ENCODE peak calls at places on chromosomes 1 and 21, in four cellular contexts. One of them, this sample, is unnamed.

GRCh38 chr1:108057536-108057935 is 92.6 kb upstream of the VAV3 start:
- DNase-seq in HFFc6: no peak
- DNase-seq in body of pancreas: peak
- DNase-seq in AG10803: no peak
- DNase-seq in this sample: peak

GRCh38 chr1:31063636-31064035 is 1.9 kb downstream of the PUM1 start:
- DNase-seq in HFFc6: no peak
- DNase-seq in body of pancreas: no peak
- DNase-seq in AG10803: no peak
- DNase-seq in this sample: no peak

GRCh38 chr1:111967886-111968285 is 21.6 kb downstream of the KCND3 start:
- DNase-seq in HFFc6: no peak
- DNase-seq in body of pancreas: no peak
- DNase-seq in AG10803: no peak
- DNase-seq in this sample: no peak

GRCh38 chr1:51919684-51920083 is 41.2 kb upstream of the NRDC start:
- DNase-seq in HFFc6: no peak
- DNase-seq in body of pancreas: no peak
- DNase-seq in AG10803: no peak
- DNase-seq in this sample: no peak

GRCh38 chr1:42172394-42173133 is 8.0 kb upstream of the GUCA2A start:
- DNase-seq in HFFc6: no peak
- DNase-seq in body of pancreas: peak
- DNase-seq in AG10803: peak
- DNase-seq in this sample: no peak

GRCh38 chr1:116496380-116496779 is 74.4 kb downstream of the CD58 start:
- DNase-seq in HFFc6: no peak
- DNase-seq in body of pancreas: peak
- DNase-seq in AG10803: peak
- DNase-seq in this sample: no peak

GRCh38 chr1:241142493-241142892 is 214.5 kb downstream of the RGS7 start:
- DNase-seq in HFFc6: no peak
- DNase-seq in body of pancreas: no peak
- DNase-seq in AG10803: no peak
- DNase-seq in this sample: no peak

GRCh38 chr1:224271106-224271505 is 58.9 kb downstream of the NVL start:
- DNase-seq in HFFc6: no peak
- DNase-seq in body of pancreas: no peak
- DNase-seq in AG10803: no peak
- DNase-seq in this sample: no peak

GRCh38 chr1:180501865-180502360 is 464 bp downstream of the ACBD6 start:
- DNase-seq in HFFc6: peak
- DNase-seq in body of pancreas: peak
- DNase-seq in AG10803: no peak
- DNase-seq in this sample: no peak

GRCh38 chr1:202213361-202214088 is 19.9 kb downstream of the LGR6 start:
- DNase-seq in HFFc6: no peak
- DNase-seq in body of pancreas: no peak
- DNase-seq in AG10803: no peak
- DNase-seq in this sample: no peak
- TF ChIP-seq CTCF in HFFc6: peak
- TF ChIP-seq CTCF in body of pancreas: no peak
- TF ChIP-seq CTCF in AG10803: no peak
- TF ChIP-seq CTCF in this sample: no peak

DNA sequence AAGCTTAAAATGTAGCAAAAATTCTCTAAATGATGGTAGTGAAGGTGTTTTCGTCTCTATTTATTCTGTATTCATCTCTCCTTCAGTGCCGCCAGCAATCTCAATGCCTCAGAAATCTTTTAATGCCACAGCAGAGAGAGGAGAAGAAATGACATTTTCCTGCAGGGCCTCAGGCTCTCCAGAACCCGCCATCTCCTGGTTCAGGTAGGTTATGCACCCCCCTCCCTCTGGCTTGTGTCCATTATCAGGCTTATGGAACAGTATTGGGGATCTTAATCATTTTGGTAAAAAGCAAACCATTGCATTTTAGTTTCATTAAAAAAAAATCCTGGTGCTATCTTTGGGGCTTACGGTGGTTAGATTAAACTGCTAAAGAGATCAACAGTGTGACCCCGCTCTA is 326.1 kb downstream of the NCAM2 start:
- DNase-seq in HFFc6: no peak
- DNase-seq in body of pancreas: no peak
- DNase-seq in AG10803: no peak
- DNase-seq in this sample: no peak
- TF ChIP-seq CTCF in HFFc6: peak
- TF ChIP-seq CTCF in body of pancreas: no peak
- TF ChIP-seq CTCF in AG10803: no peak
- TF ChIP-seq CTCF in this sample: no peak

GRCh38 chr1:47843059-47843458 is 154.1 kb downstream of the TRABD2B start:
- DNase-seq in HFFc6: no peak
- DNase-seq in body of pancreas: no peak
- DNase-seq in AG10803: no peak
- DNase-seq in this sample: no peak

GRCh38 chr1:47842228-47842627 is 155.0 kb downstream of the TRABD2B start:
- DNase-seq in HFFc6: no peak
- DNase-seq in body of pancreas: no peak
- DNase-seq in AG10803: no peak
- DNase-seq in this sample: no peak

GRCh38 chr1:47846981-47847380 is 150.2 kb downstream of the TRABD2B start:
- DNase-seq in HFFc6: no peak
- DNase-seq in body of pancreas: no peak
- DNase-seq in AG10803: no peak
- DNase-seq in this sample: no peak

GRCh38 chr1:47843781-47844555 is 153.2 kb downstream of the TRABD2B start:
- DNase-seq in HFFc6: no peak
- DNase-seq in body of pancreas: no peak
- DNase-seq in AG10803: no peak
- DNase-seq in this sample: no peak

DNA sequence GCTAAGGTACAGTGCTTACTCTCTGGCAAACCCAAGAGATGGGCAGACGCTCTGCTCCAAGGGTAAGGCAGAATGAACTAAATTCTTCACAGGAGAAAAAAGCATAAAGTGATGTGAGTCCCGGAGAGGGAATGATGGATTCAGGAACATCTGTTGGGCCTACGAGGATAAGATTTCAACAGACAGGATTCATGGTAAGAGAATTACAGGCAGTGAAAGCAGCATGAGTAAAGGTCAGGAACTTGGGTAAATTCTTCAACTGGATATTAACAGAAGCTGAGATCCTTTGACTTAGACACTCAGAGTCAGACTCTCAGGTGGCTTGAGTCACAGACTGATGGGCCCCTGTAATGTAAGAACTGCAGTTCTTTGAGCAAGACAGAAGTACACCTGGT is 152.6 kb downstream of the TRABD2B start:
- DNase-seq in HFFc6: no peak
- DNase-seq in body of pancreas: no peak
- DNase-seq in AG10803: no peak
- DNase-seq in this sample: no peak
- TF ChIP-seq CTCF in HFFc6: no peak
- TF ChIP-seq CTCF in body of pancreas: no peak
- TF ChIP-seq CTCF in AG10803: no peak
- TF ChIP-seq CTCF in this sample: no peak

GRCh38 chr21:39086547-39086946 is 96.7 kb downstream of the PSMG1 start:
- DNase-seq in HFFc6: no peak
- DNase-seq in body of pancreas: no peak
- DNase-seq in AG10803: no peak
- DNase-seq in this sample: no peak

GRCh38 chr21:39085843-39086415 is 97.3 kb downstream of the PSMG1 start:
- DNase-seq in HFFc6: no peak
- DNase-seq in body of pancreas: no peak
- DNase-seq in AG10803: no peak
- DNase-seq in this sample: no peak

GRCh38 chr21:39087976-39088370 is 95.3 kb downstream of the PSMG1 start:
- DNase-seq in HFFc6: no peak
- DNase-seq in body of pancreas: no peak
- DNase-seq in AG10803: no peak
- DNase-seq in this sample: no peak

GRCh38 chr21:39087238-39087975 is 95.8 kb downstream of the PSMG1 start:
- DNase-seq in HFFc6: no peak
- DNase-seq in body of pancreas: no peak
- DNase-seq in AG10803: no peak
- DNase-seq in this sample: no peak

DNA sequence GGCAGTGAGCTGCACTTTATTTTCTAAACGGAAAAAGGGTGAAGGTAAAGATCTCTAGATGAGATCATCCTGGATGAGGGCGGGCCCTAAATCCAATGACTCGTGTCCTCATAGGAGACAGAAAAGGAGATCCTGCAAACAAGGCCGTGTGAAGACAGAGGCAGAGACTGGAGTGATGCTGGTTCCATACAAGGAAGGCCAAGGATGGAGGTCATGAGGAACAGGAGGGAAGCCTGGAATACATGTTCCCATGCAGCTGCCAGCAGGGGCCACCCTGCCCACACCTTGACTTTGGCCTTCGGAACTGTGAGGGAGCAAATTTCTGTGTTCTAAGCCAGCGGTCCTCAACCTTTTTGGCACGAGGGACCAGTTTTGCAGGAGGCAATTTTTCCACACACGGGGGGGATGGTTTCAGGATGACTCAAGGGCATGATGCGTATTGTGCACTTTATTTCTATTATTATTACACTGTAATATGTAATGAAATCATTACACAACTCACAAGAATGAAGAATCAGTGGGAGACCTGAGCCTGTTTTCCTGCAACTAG is 94.3 kb downstream of the PSMG1 start:
- DNase-seq in HFFc6: peak
- DNase-seq in body of pancreas: no peak
- DNase-seq in AG10803: no peak
- DNase-seq in this sample: no peak
- TF ChIP-seq CTCF in HFFc6: peak
- TF ChIP-seq CTCF in body of pancreas: no peak
- TF ChIP-seq CTCF in AG10803: no peak
- TF ChIP-seq CTCF in this sample: no peak